ENCODE peak calls at places on chromosome 7, in eight cellular contexts. U, A, F, S, D, Y, B and E are unnamed samples.

GRCh38 chr7:2719007-2719406 is 31.0 kb downstream of the AMZ1 start:
- DNase-seq in U (no peak), A (no peak), F (no peak), S (peak; percentile 82), D (peak; percentile 46), Y (peak; percentile 33), B (peak; percentile 74), E (peak; percentile 42)

GRCh38 chr7:12674861-12675260 is 12.6 kb upstream of the ARL4A start:
- DNase-seq in U (no peak), A (no peak), F (no peak), S (peak; percentile 44), D (peak; percentile 68), Y (no peak), B (no peak), E (peak; percentile 52)

GRCh38 chr7:121576148-121576921 is 180.2 kb upstream of the FAM3C start:
- DNase-seq in U (no peak), A (no peak), F (no peak), S (no peak), D (no peak), Y (no peak), B (no peak), E (no peak)

GRCh38 chr7:16657656-16658279 is 11.8 kb downstream of the BZW2 start:
- DNase-seq in U (no peak), A (no peak), F (peak; percentile 47), S (no peak), D (no peak), Y (no peak), B (peak; percentile 39), E (no peak)

GRCh38 chr7:30445770-30446169 is 32.8 kb downstream of the NOD1 start:
- DNase-seq in U (peak; percentile 50), A (peak; percentile 63), F (no peak), S (peak; percentile 81), D (no peak), Y (peak; percentile 30), B (peak; percentile 52), E (no peak)

GRCh38 chr7:46279290-46279689 is 358.2 kb upstream of the IGFBP3 start:
- DNase-seq in U (no peak), A (no peak), F (no peak), S (no peak), D (no peak), Y (no peak), B (no peak), E (no peak)

GRCh38 chr7:2928613-2929311 is 84.7 kb upstream of the GNA12 start:
- DNase-seq in U (no peak), A (no peak), F (no peak), S (no peak), D (no peak), Y (no peak), B (peak; percentile 8), E (no peak)

GRCh38 chr7:115116773-115117715 is 195.2 kb downstream of the MDFIC start:
- DNase-seq in U (no peak), A (no peak), F (no peak), S (no peak), D (no peak), Y (no peak), B (no peak), E (no peak)

GRCh38 chr7:151399906-151400305 is 9.9 kb downstream of the WDR86 start:
- DNase-seq in U (no peak), A (no peak), F (no peak), S (no peak), D (no peak), Y (no peak), B (no peak), E (no peak)

GRCh38 chr7:30065746-30066145 is 37.5 kb downstream of the PLEKHA8 start:
- DNase-seq in U (no peak), A (no peak), F (no peak), S (no peak), D (no peak), Y (no peak), B (no peak), E (no peak)

GRCh38 chr7:2886900-2887299 is 42.8 kb upstream of the GNA12 start:
- DNase-seq in U (no peak), A (no peak), F (no peak), S (peak; percentile 70), D (peak; percentile 85), Y (peak; percentile 22), B (peak; percentile 59), E (peak; percentile 87)

GRCh38 chr7:42886129-42886528 is 25.7 kb downstream of the C7orf25 start:
- DNase-seq in U (no peak), A (no peak), F (no peak), S (no peak), D (peak; percentile 29), Y (no peak), B (no peak), E (no peak)

GRCh38 chr7:52355059-52355458 is 680.4 kb upstream of the POM121L12 start:
- DNase-seq in U (no peak), A (no peak), F (no peak), S (no peak), D (no peak), Y (no peak), B (peak; percentile 41), E (no peak)

GRCh38 chr7:105320896-105321295 is 67.8 kb downstream of the SRPK2 start:
- DNase-seq in U (no peak), A (no peak), F (no peak), S (no peak), D (no peak), Y (no peak), B (no peak), E (no peak)

GRCh38 chr7:156496491-156497264 is 143.9 kb upstream of the RNF32 start:
- DNase-seq in U (no peak), A (no peak), F (no peak), S (no peak), D (no peak), Y (no peak), B (no peak), E (no peak)

GRCh38 chr7:90739731-90740130 is 143.6 kb downstream of the CDK14 start:
- DNase-seq in U (no peak), A (no peak), F (no peak), S (no peak), D (no peak), Y (no peak), B (no peak), E (no peak)

GRCh38 chr7:31775511-31775910 is 88.5 kb downstream of the PPP1R17 start:
- DNase-seq in U (no peak), A (no peak), F (no peak), S (no peak), D (no peak), Y (no peak), B (no peak), E (no peak)

GRCh38 chr7:18123508-18124239 is 96.0 kb upstream of the PRPS1L1 start:
- DNase-seq in U (no peak), A (no peak), F (no peak), S (no peak), D (no peak), Y (no peak), B (no peak), E (no peak)

GRCh38 chr7:29095666-29096560 is 50.4 kb downstream of the CPVL start:
- DNase-seq in U (no peak), A (no peak), F (no peak), S (no peak), D (no peak), Y (no peak), B (no peak), E (no peak)

GRCh38 chr7:140456627-140457051 is 22.7 kb downstream of the MKRN1 start:
- DNase-seq in U (no peak), A (no peak), F (no peak), S (no peak), D (no peak), Y (no peak), B (no peak), E (no peak)